ENCODE peak calls at places on chromosomes 11 and 22, in ten cellular contexts. Z, B, X, M, E, P, S, N, W and R are unnamed samples.
A peak's percentile ranks its signal among the peaks of the same experiment; 100 is the strongest.

GRCh38 chr11:119375629-119376196 is 5.8 kb downstream of the USP2 start:
- DNase-seq in S (no peak), X (no peak), W (peak; percentile 86), Z (no peak), E (peak; percentile 80), N (no peak), B (no peak), P (no peak), M (no peak), R (no peak)

GRCh38 chr11:67642148-67642475 is 2.5 kb upstream of the TBX10 start:
- DNase-seq in W (no peak), S (no peak), B (no peak), E (no peak), Z (no peak), N (no peak), P (no peak), M (no peak), X (no peak), R (no peak)

GRCh38 chr11:838441-839279 is 3.7 kb downstream of the POLR2L start:
- DNase-seq in E (no peak), N (no peak), P (no peak), B (peak; percentile 42), M (no peak), Z (no peak), S (no peak), W (no peak), X (no peak), R (peak; percentile 65)

GRCh38 chr11:118051611-118052461 is 25.0 kb upstream of the TMPRSS4 start:
- DNase-seq in N (no peak), E (no peak), P (no peak), X (no peak), S (no peak), B (no peak), W (no peak), Z (no peak), M (peak; percentile 57), R (no peak)

GRCh38 chr22:46500201-46500600 is 37.2 kb downstream of the CELSR1 start:
- DNase-seq in P (no peak), W (no peak), N (no peak), Z (peak; percentile 92), M (no peak), X (no peak), S (no peak), B (no peak), E (no peak), R (no peak)

GRCh38 chr11:82796970-82797594 is 63.4 kb upstream of the FAM181B start:
- DNase-seq in E (peak; percentile 52), N (no peak), Z (peak; percentile 21), P (no peak), X (peak; percentile 14), B (no peak), S (no peak), W (no peak), M (no peak), R (no peak)

GRCh38 chr22:50304528-50305392 is 2.7 kb downstream of the PLXNB2 start:
- DNase-seq in W (no peak), X (no peak), N (no peak), P (no peak), M (no peak), B (no peak), Z (no peak), E (peak; percentile 42), S (peak; percentile 75), R (peak; percentile 17)

GRCh38 chr11:35615911-35616900 is 2.1 kb upstream of the FJX1 start:
- DNase-seq in B (peak; percentile 56), W (peak; percentile 74), M (no peak), E (peak; percentile 50), P (no peak), X (no peak), Z (peak; percentile 39), S (peak; percentile 55), N (no peak), R (peak; percentile 78)